ENCODE peak calls at places on chromosomes 1 and 21, in six cellular contexts. One of them, this sample, is unnamed.

GRCh38 chr21:22342855-22343254 is 1344.6 kb downstream of the NCAM2 start:
- DNase-seq in omental fat pad: no peak
- DNase-seq in uterus: no peak
- DNase-seq in astrocyte of the spinal cord: peak
- DNase-seq in cardiac muscle cell: no peak
- DNase-seq in lower lobe of right lung: no peak
- DNase-seq in this sample: no peak

GRCh38 chr1:98203461-98203860 is 282.6 kb upstream of the DPYD start:
- DNase-seq in omental fat pad: no peak
- DNase-seq in astrocyte of the spinal cord: peak
- DNase-seq in cardiac muscle cell: no peak
- DNase-seq in uterus: no peak
- DNase-seq in lower lobe of right lung: no peak
- DNase-seq in this sample: no peak

GRCh38 chr1:84450916-84451315 is 28.1 kb upstream of the RPF1 start:
- DNase-seq in lower lobe of right lung: no peak
- DNase-seq in uterus: no peak
- DNase-seq in astrocyte of the spinal cord: no peak
- DNase-seq in omental fat pad: no peak
- DNase-seq in cardiac muscle cell: no peak
- DNase-seq in this sample: no peak

GRCh38 chr1:205258313-205259176 is 30.8 kb downstream of the TMCC2 start:
- DNase-seq in astrocyte of the spinal cord: peak
- DNase-seq in lower lobe of right lung: no peak
- DNase-seq in omental fat pad: no peak
- DNase-seq in cardiac muscle cell: no peak
- DNase-seq in uterus: no peak
- DNase-seq in this sample: no peak

GRCh38 chr1:147676306-147677085 is 6.2 kb upstream of the ACP6 start:
- DNase-seq in omental fat pad: no peak
- DNase-seq in cardiac muscle cell: no peak
- DNase-seq in uterus: no peak
- DNase-seq in astrocyte of the spinal cord: peak
- DNase-seq in lower lobe of right lung: no peak
- DNase-seq in this sample: no peak

GRCh38 chr1:236868625-236869467 is 73.8 kb downstream of the MTR start:
- DNase-seq in lower lobe of right lung: no peak
- DNase-seq in uterus: no peak
- DNase-seq in astrocyte of the spinal cord: peak
- DNase-seq in omental fat pad: no peak
- DNase-seq in cardiac muscle cell: peak
- DNase-seq in this sample: no peak

GRCh38 chr1:182681516-182681915 is 2.9 kb downstream of the RGS8 start:
- DNase-seq in omental fat pad: no peak
- DNase-seq in astrocyte of the spinal cord: no peak
- DNase-seq in cardiac muscle cell: no peak
- DNase-seq in uterus: no peak
- DNase-seq in lower lobe of right lung: no peak
- DNase-seq in this sample: no peak

GRCh38 chr21:41366522-41367151 is 4.8 kb downstream of the MX2 start:
- DNase-seq in astrocyte of the spinal cord: peak
- DNase-seq in cardiac muscle cell: no peak
- DNase-seq in uterus: no peak
- DNase-seq in omental fat pad: no peak
- DNase-seq in lower lobe of right lung: peak
- DNase-seq in this sample: no peak

GRCh38 chr1:210598135-210598652 is 269.5 kb downstream of the HHAT start:
- DNase-seq in astrocyte of the spinal cord: peak
- DNase-seq in uterus: peak
- DNase-seq in lower lobe of right lung: peak
- DNase-seq in cardiac muscle cell: no peak
- DNase-seq in omental fat pad: no peak
- DNase-seq in this sample: peak

GRCh38 chr1:12588695-12589094 is 29.3 kb downstream of the DHRS3 start:
- DNase-seq in cardiac muscle cell: no peak
- DNase-seq in lower lobe of right lung: no peak
- DNase-seq in uterus: no peak
- DNase-seq in omental fat pad: no peak
- DNase-seq in astrocyte of the spinal cord: no peak
- DNase-seq in this sample: no peak

GRCh38 chr1:101993703-101994102 is 3.0 kb downstream of the OLFM3 start:
- DNase-seq in cardiac muscle cell: no peak
- DNase-seq in lower lobe of right lung: no peak
- DNase-seq in astrocyte of the spinal cord: no peak
- DNase-seq in uterus: no peak
- DNase-seq in omental fat pad: no peak
- DNase-seq in this sample: no peak
- TF ChIP-seq CTCF in cardiac muscle cell: no peak
- TF ChIP-seq CTCF in lower lobe of right lung: no peak
- TF ChIP-seq CTCF in astrocyte of the spinal cord: no peak
- TF ChIP-seq CTCF in uterus: no peak
- TF ChIP-seq CTCF in omental fat pad: no peak
- TF ChIP-seq CTCF in this sample: no peak

GRCh38 chr1:26177182-26177684 is at the start of gene CNKSR1:
- DNase-seq in astrocyte of the spinal cord: no peak
- DNase-seq in lower lobe of right lung: peak
- DNase-seq in uterus: no peak
- DNase-seq in cardiac muscle cell: peak
- DNase-seq in omental fat pad: no peak
- DNase-seq in this sample: no peak
- TF ChIP-seq CTCF in astrocyte of the spinal cord: no peak
- TF ChIP-seq CTCF in lower lobe of right lung: peak
- TF ChIP-seq CTCF in uterus: no peak
- TF ChIP-seq CTCF in cardiac muscle cell: no peak
- TF ChIP-seq CTCF in omental fat pad: no peak
- TF ChIP-seq CTCF in this sample: no peak

DNA sequence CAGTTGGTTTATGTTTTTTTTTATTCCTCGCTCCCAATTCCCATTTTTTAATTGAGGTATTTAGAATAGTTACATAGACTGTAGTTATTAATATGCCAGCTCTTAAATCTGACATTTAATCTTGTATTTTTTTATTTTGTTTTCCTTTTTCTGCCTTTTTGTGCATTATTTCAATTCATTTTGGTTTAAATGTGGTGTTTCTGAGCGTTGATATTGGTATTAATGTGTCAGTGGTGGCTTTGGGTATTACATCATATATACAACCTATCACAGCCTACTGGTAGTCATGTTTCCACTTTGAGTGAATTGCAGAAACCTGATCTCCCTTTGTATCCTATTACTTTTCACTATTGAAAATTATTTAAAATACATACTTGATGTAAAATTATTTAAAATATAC is 1027.3 kb downstream of the KCNT2 start:
- DNase-seq in cardiac muscle cell: no peak
- DNase-seq in omental fat pad: no peak
- DNase-seq in uterus: no peak
- DNase-seq in astrocyte of the spinal cord: no peak
- DNase-seq in lower lobe of right lung: no peak
- DNase-seq in this sample: no peak
- TF ChIP-seq CTCF in cardiac muscle cell: no peak
- TF ChIP-seq CTCF in omental fat pad: no peak
- TF ChIP-seq CTCF in uterus: no peak
- TF ChIP-seq CTCF in astrocyte of the spinal cord: peak
- TF ChIP-seq CTCF in lower lobe of right lung: no peak
- TF ChIP-seq CTCF in this sample: no peak

GRCh38 chr1:155277896-155278688 is 829 bp downstream of the HCN3 start:
- DNase-seq in uterus: peak
- DNase-seq in cardiac muscle cell: peak
- DNase-seq in lower lobe of right lung: peak
- DNase-seq in omental fat pad: peak
- DNase-seq in astrocyte of the spinal cord: peak
- DNase-seq in this sample: peak
- TF ChIP-seq CTCF in uterus: no peak
- TF ChIP-seq CTCF in cardiac muscle cell: peak
- TF ChIP-seq CTCF in lower lobe of right lung: peak
- TF ChIP-seq CTCF in omental fat pad: no peak
- TF ChIP-seq CTCF in astrocyte of the spinal cord: peak
- TF ChIP-seq CTCF in this sample: no peak

GRCh38 chr1:178774263-178774662 is 49.2 kb downstream of the RALGPS2 start:
- DNase-seq in lower lobe of right lung: no peak
- DNase-seq in cardiac muscle cell: peak
- DNase-seq in astrocyte of the spinal cord: peak
- DNase-seq in omental fat pad: no peak
- DNase-seq in uterus: no peak
- DNase-seq in this sample: no peak
- TF ChIP-seq CTCF in lower lobe of right lung: peak
- TF ChIP-seq CTCF in cardiac muscle cell: peak
- TF ChIP-seq CTCF in astrocyte of the spinal cord: peak
- TF ChIP-seq CTCF in omental fat pad: no peak
- TF ChIP-seq CTCF in uterus: peak
- TF ChIP-seq CTCF in this sample: peak

DNA sequence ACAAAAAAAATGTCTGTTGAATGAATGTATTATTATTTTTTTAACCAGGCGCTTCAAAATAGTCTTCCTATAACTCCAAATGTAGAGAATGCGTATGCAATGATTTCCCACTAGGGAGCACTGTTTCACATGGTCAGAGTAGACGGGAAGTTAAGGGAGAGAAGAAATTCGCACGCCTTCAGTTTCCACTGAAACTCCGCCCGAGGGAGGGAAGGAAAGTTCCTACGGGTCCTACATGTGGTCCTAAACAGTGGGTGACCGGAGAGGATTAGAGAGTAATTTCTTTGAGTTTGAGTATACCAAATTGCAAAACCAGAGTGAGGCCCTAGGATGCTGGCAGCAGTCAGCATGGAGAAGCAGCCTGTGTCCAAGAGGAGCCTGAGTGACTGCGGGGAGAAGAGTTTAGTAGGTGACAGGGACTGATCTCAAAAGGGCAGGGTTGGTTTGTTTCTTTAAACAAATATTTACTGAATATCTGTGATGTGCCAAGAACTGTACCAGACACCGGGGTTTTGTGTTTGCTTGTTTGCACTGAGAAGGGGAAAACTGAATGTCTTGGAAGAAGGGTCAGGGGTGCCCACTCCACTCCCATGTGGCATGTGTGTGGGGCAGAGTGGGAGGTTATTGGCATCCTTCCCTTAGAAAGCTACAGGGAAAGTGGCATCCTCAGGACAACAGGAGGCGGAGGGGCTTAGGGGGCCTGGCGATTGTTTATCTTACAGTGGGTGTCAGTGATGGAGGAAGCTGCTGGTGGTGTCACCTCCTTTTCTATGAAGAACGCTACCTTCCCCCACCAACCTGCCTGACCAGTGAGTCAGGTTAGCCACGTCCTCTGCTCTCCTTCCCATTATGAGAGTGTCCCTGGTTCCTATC is 22.8 kb downstream of the RNU5D-1 start:
- DNase-seq in lower lobe of right lung: no peak
- DNase-seq in uterus: peak
- DNase-seq in cardiac muscle cell: peak
- DNase-seq in astrocyte of the spinal cord: peak
- DNase-seq in omental fat pad: no peak
- DNase-seq in this sample: no peak
- TF ChIP-seq CTCF in lower lobe of right lung: peak
- TF ChIP-seq CTCF in uterus: peak
- TF ChIP-seq CTCF in cardiac muscle cell: peak
- TF ChIP-seq CTCF in astrocyte of the spinal cord: peak
- TF ChIP-seq CTCF in omental fat pad: no peak
- TF ChIP-seq CTCF in this sample: peak

DNA sequence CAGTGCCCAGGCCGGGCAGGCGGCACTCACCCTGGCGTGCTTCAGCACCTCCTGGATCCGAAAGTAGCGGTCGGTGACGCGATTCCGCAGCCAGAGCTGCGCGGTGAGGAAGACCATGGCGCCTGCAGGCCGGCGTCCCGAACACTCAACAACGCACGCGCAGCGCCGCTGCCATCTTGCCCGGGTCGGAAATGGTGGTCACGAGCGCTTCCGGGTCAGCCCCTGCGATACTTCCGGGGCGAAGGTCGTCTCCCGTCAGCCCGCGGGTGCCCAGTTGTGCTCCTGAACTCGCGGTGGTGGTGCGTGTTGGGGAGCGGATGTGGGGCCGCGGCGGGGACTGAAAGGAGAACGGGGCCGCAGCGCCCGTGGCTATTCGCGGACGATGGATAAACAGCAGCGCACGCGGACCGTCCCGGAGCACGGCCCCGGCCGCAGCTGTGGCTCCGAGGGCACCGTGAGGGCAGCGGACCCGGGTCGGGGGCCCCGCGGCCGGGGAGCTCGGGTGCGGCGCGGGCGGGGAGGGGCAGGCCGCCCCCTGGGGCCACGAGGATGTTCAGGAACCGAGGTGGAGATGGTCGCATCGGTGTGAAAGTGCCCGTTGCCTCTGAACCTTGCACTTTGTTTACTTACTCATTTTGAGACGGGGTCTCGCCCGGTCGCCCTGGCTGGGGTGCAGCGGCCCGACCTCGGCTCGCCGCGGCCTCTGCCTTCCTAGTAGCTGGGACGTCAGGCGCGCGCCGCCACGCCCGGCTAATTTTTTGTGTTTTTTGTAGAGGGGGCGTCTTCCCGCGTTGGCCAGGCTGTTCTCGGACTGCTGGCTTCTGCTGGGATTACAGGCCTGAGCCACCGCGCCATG is at the start of gene MRPL20:
- DNase-seq in astrocyte of the spinal cord: peak
- DNase-seq in omental fat pad: peak
- DNase-seq in cardiac muscle cell: peak
- DNase-seq in uterus: peak
- DNase-seq in lower lobe of right lung: peak
- DNase-seq in this sample: peak
- TF ChIP-seq CTCF in astrocyte of the spinal cord: peak
- TF ChIP-seq CTCF in omental fat pad: no peak
- TF ChIP-seq CTCF in cardiac muscle cell: no peak
- TF ChIP-seq CTCF in uterus: peak
- TF ChIP-seq CTCF in lower lobe of right lung: no peak
- TF ChIP-seq CTCF in this sample: no peak

GRCh38 chr1:156373546-156373945 is 4.5 kb downstream of the RHBG start:
- DNase-seq in astrocyte of the spinal cord: no peak
- DNase-seq in omental fat pad: no peak
- DNase-seq in uterus: no peak
- DNase-seq in cardiac muscle cell: no peak
- DNase-seq in lower lobe of right lung: no peak
- DNase-seq in this sample: no peak
- TF ChIP-seq CTCF in astrocyte of the spinal cord: no peak
- TF ChIP-seq CTCF in omental fat pad: no peak
- TF ChIP-seq CTCF in uterus: no peak
- TF ChIP-seq CTCF in cardiac muscle cell: no peak
- TF ChIP-seq CTCF in lower lobe of right lung: no peak
- TF ChIP-seq CTCF in this sample: no peak